ENCODE peak calls at places on chromosome 1, in six cellular contexts. One of them, this sample, is unnamed.

GRCh38 chr1:56414728-56415224 is 164.6 kb downstream of the PLPP3 start:
- DNase-seq in amniotic stem cell: no peak
- DNase-seq in HCT116: no peak
- DNase-seq in DMS153: peak
- DNase-seq in smooth muscle cell of the brain vasculature: no peak
- DNase-seq in heart left ventricle: no peak
- DNase-seq in this sample: no peak

GRCh38 chr1:181260994-181261393 is 172.5 kb downstream of the IER5 start:
- DNase-seq in amniotic stem cell: no peak
- DNase-seq in smooth muscle cell of the brain vasculature: no peak
- DNase-seq in DMS153: no peak
- DNase-seq in heart left ventricle: no peak
- DNase-seq in HCT116: no peak
- DNase-seq in this sample: no peak

GRCh38 chr1:84689514-84690396 is 506 bp downstream of the SSX2IP start:
- DNase-seq in heart left ventricle: peak
- DNase-seq in smooth muscle cell of the brain vasculature: no peak
- DNase-seq in DMS153: no peak
- DNase-seq in HCT116: no peak
- DNase-seq in amniotic stem cell: no peak
- DNase-seq in this sample: no peak

GRCh38 chr1:161872506-161872905 is 106.4 kb downstream of the ATF6 start:
- DNase-seq in heart left ventricle: no peak
- DNase-seq in smooth muscle cell of the brain vasculature: no peak
- DNase-seq in HCT116: no peak
- DNase-seq in amniotic stem cell: no peak
- DNase-seq in DMS153: no peak
- DNase-seq in this sample: no peak

GRCh38 chr1:211724711-211725196 is 49.3 kb upstream of the NEK2 start:
- DNase-seq in DMS153: no peak
- DNase-seq in HCT116: no peak
- DNase-seq in amniotic stem cell: no peak
- DNase-seq in heart left ventricle: no peak
- DNase-seq in smooth muscle cell of the brain vasculature: peak
- DNase-seq in this sample: no peak

GRCh38 chr1:44855742-44856141 is 12.7 kb upstream of the PTCH2 start:
- DNase-seq in HCT116: no peak
- DNase-seq in heart left ventricle: no peak
- DNase-seq in amniotic stem cell: no peak
- DNase-seq in smooth muscle cell of the brain vasculature: no peak
- DNase-seq in DMS153: no peak
- DNase-seq in this sample: no peak

GRCh38 chr1:240285541-240285940 is 193.9 kb downstream of the FMN2 start:
- DNase-seq in heart left ventricle: no peak
- DNase-seq in amniotic stem cell: no peak
- DNase-seq in HCT116: no peak
- DNase-seq in DMS153: no peak
- DNase-seq in smooth muscle cell of the brain vasculature: no peak
- DNase-seq in this sample: no peak

GRCh38 chr1:40768146-40768990 is 15.2 kb upstream of the KCNQ4 start:
- DNase-seq in heart left ventricle: no peak
- DNase-seq in DMS153: no peak
- DNase-seq in amniotic stem cell: no peak
- DNase-seq in smooth muscle cell of the brain vasculature: no peak
- DNase-seq in HCT116: no peak
- DNase-seq in this sample: no peak

GRCh38 chr1:182484531-182485257 is 34.7 kb downstream of the RGSL1 start:
- DNase-seq in heart left ventricle: no peak
- DNase-seq in HCT116: peak
- DNase-seq in DMS153: no peak
- DNase-seq in smooth muscle cell of the brain vasculature: no peak
- DNase-seq in amniotic stem cell: no peak
- DNase-seq in this sample: no peak

GRCh38 chr1:32249831-32250525 is 1.1 kb upstream of the LCK start:
- DNase-seq in DMS153: no peak
- DNase-seq in amniotic stem cell: no peak
- DNase-seq in smooth muscle cell of the brain vasculature: no peak
- DNase-seq in HCT116: no peak
- DNase-seq in heart left ventricle: peak
- DNase-seq in this sample: no peak

GRCh38 chr1:20701446-20701845 is 16.4 kb downstream of the KIF17 start:
- DNase-seq in HCT116: no peak
- DNase-seq in amniotic stem cell: no peak
- DNase-seq in heart left ventricle: no peak
- DNase-seq in smooth muscle cell of the brain vasculature: no peak
- DNase-seq in DMS153: no peak
- DNase-seq in this sample: no peak

GRCh38 chr1:117967900-117968299 is 38.4 kb downstream of the WDR3 start:
- DNase-seq in amniotic stem cell: no peak
- DNase-seq in heart left ventricle: no peak
- DNase-seq in HCT116: no peak
- DNase-seq in DMS153: peak
- DNase-seq in smooth muscle cell of the brain vasculature: peak
- DNase-seq in this sample: no peak

GRCh38 chr1:70827030-70827429 is 220.6 kb downstream of the PTGER3 start:
- DNase-seq in DMS153: no peak
- DNase-seq in amniotic stem cell: no peak
- DNase-seq in heart left ventricle: no peak
- DNase-seq in smooth muscle cell of the brain vasculature: no peak
- DNase-seq in HCT116: no peak
- DNase-seq in this sample: no peak

GRCh38 chr1:70038025-70038424 is 167.4 kb downstream of the LRRC40 start:
- DNase-seq in heart left ventricle: no peak
- DNase-seq in smooth muscle cell of the brain vasculature: no peak
- DNase-seq in HCT116: no peak
- DNase-seq in DMS153: no peak
- DNase-seq in amniotic stem cell: no peak
- DNase-seq in this sample: peak

GRCh38 chr1:71634159-71634558 is 553.3 kb upstream of the ZRANB2 start:
- DNase-seq in amniotic stem cell: no peak
- DNase-seq in HCT116: no peak
- DNase-seq in smooth muscle cell of the brain vasculature: no peak
- DNase-seq in heart left ventricle: no peak
- DNase-seq in DMS153: no peak
- DNase-seq in this sample: no peak

GRCh38 chr1:101071470-101071886 is 45.9 kb upstream of the DPH5 start:
- DNase-seq in HCT116: no peak
- DNase-seq in heart left ventricle: no peak
- DNase-seq in smooth muscle cell of the brain vasculature: no peak
- DNase-seq in DMS153: no peak
- DNase-seq in amniotic stem cell: no peak
- DNase-seq in this sample: no peak

GRCh38 chr1:107782192-107782845 is 182.7 kb downstream of the VAV3 start:
- DNase-seq in HCT116: peak
- DNase-seq in smooth muscle cell of the brain vasculature: peak
- DNase-seq in DMS153: peak
- DNase-seq in heart left ventricle: peak
- DNase-seq in amniotic stem cell: peak
- DNase-seq in this sample: peak

GRCh38 chr1:200038987-200039848 is 11.7 kb downstream of the NR5A2 start:
- DNase-seq in amniotic stem cell: no peak
- DNase-seq in DMS153: no peak
- DNase-seq in heart left ventricle: peak
- DNase-seq in smooth muscle cell of the brain vasculature: no peak
- DNase-seq in HCT116: peak
- DNase-seq in this sample: no peak

GRCh38 chr1:244780311-244780710 is 55.1 kb upstream of the COX20 start:
- DNase-seq in HCT116: no peak
- DNase-seq in amniotic stem cell: no peak
- DNase-seq in smooth muscle cell of the brain vasculature: no peak
- DNase-seq in heart left ventricle: no peak
- DNase-seq in DMS153: no peak
- DNase-seq in this sample: no peak

GRCh38 chr1:37448691-37449417 is 25.5 kb upstream of the ZC3H12A start:
- DNase-seq in amniotic stem cell: no peak
- DNase-seq in HCT116: no peak
- DNase-seq in smooth muscle cell of the brain vasculature: no peak
- DNase-seq in DMS153: no peak
- DNase-seq in heart left ventricle: no peak
- DNase-seq in this sample: no peak

GRCh38 chr1:72781038-72781437 is 498.7 kb upstream of the NEGR1 start:
- DNase-seq in amniotic stem cell: no peak
- DNase-seq in HCT116: no peak
- DNase-seq in DMS153: no peak
- DNase-seq in smooth muscle cell of the brain vasculature: no peak
- DNase-seq in heart left ventricle: no peak
- DNase-seq in this sample: no peak

GRCh38 chr1:46533179-46533864 is 18.1 kb downstream of the KNCN start:
- DNase-seq in heart left ventricle: no peak
- DNase-seq in smooth muscle cell of the brain vasculature: no peak
- DNase-seq in DMS153: no peak
- DNase-seq in amniotic stem cell: no peak
- DNase-seq in HCT116: no peak
- DNase-seq in this sample: no peak

This sample was measured in non-pigmented ciliary epithelial cell.